ENCODE peak calls at places on chromosomes 12 and 14, in eight cellular contexts. R is IMR-90, E is transverse colon, Z is dorsolateral prefrontal cortex, W is right lobe of liver, D is thoracic aorta, K is brain microvascular endothelial cell, Y is thyroid gland. J is an unnamed sample.

GRCh38 chr12:105986779-105987686 is 151.7 kb downstream of the NUAK1 start:
- DNase-seq in E (no peak), Y (no peak), R (peak; percentile 95), W (no peak), D (no peak), Z (no peak), K (peak; percentile 95), J (no peak)

GRCh38 chr12:93336344-93336743 is 41.4 kb upstream of the NUDT4 start:
- DNase-seq in Z (no peak), Y (no peak), E (no peak), R (peak; percentile 22), D (no peak), K (peak; percentile 63), W (no peak), J (no peak)

GRCh38 chr12:62695696-62696095 is 229.1 kb downstream of the MON2 start:
- DNase-seq in E (no peak), Z (no peak), D (no peak), K (no peak), W (no peak), Y (no peak), R (no peak), J (no peak)

GRCh38 chr12:116610971-116611541 is 51.9 kb downstream of the MAP1LC3B2 start:
- DNase-seq in E (no peak), D (no peak), Y (no peak), Z (no peak), W (no peak), K (no peak), R (no peak), J (no peak)

GRCh38 chr12:58537278-58537677 is 383.0 kb downstream of the LRIG3 start:
- DNase-seq in E (no peak), W (no peak), Y (no peak), R (peak; percentile 82), Z (no peak), K (peak; percentile 86), D (no peak), J (no peak)

GRCh38 chr12:6539276-6540134 is 5.2 kb downstream of the GAPDH start:
- DNase-seq in Y (no peak), E (no peak), W (peak; percentile 52), Z (no peak), R (peak; percentile 38), D (no peak), K (no peak), J (no peak)

GRCh38 chr12:82688619-82689018 is 1.9 kb downstream of the TMTC2 start:
- DNase-seq in E (no peak), Y (no peak), W (no peak), Z (no peak), R (no peak), K (no peak), D (no peak), J (no peak)

GRCh38 chr12:113860950-113861349 is 105.2 kb downstream of the RBM19 start:
- DNase-seq in D (no peak), K (peak; percentile 91), E (no peak), Y (no peak), W (no peak), Z (no peak), R (peak; percentile 98), J (no peak)

GRCh38 chr14:77088219-77088618 is 9.8 kb upstream of the CIPC start:
- DNase-seq in W (no peak), E (peak; percentile 83), Y (peak; percentile 71), D (no peak), R (no peak), Z (no peak), K (no peak), J (no peak)

GRCh38 chr14:44453433-44454171 is 53.5 kb downstream of the FSCB start:
- DNase-seq in W (no peak), D (no peak), E (no peak), Z (no peak), R (no peak), K (no peak), Y (no peak), J (no peak)

GRCh38 chr14:74921053-74921620 is 1.9 kb downstream of the RPS6KL1 start:
- DNase-seq in R (no peak), Z (no peak), D (no peak), Y (no peak), W (no peak), E (no peak), K (no peak), J (no peak)

GRCh38 chr12:79119796-79120195 is 255.2 kb downstream of the SYT1 start:
- DNase-seq in Y (no peak), K (no peak), D (no peak), W (no peak), Z (no peak), R (no peak), E (no peak), J (no peak)

GRCh38 chr14:61434315-61434714 is 112.9 kb downstream of the PRKCH start:
- DNase-seq in K (peak; percentile 31), W (no peak), Y (no peak), Z (no peak), R (peak; percentile 15), D (no peak), E (no peak), J (no peak)

GRCh38 chr12:93823616-93824410 is 146.6 kb downstream of the CRADD start:
- DNase-seq in K (no peak), Z (no peak), R (no peak), E (no peak), D (no peak), Y (no peak), W (no peak), J (no peak)

GRCh38 chr12:111692575-111693210 is 6.8 kb downstream of the ACAD10 start:
- DNase-seq in W (no peak), E (no peak), Y (no peak), Z (no peak), R (peak; percentile 15), D (no peak), K (peak; percentile 43), J (no peak)

GRCh38 chr14:100107236-100107635 is 42.0 kb downstream of the EVL start:
- DNase-seq in D (no peak), Y (no peak), R (no peak), W (no peak), K (no peak), E (no peak), Z (no peak), J (no peak)

GRCh38 chr14:69694730-69695663 is 71.9 kb upstream of the SRSF5 start:
- DNase-seq in Y (peak; percentile 17), R (peak; percentile 63), K (no peak), W (no peak), E (no peak), Z (no peak), D (no peak), J (no peak)

DNA sequence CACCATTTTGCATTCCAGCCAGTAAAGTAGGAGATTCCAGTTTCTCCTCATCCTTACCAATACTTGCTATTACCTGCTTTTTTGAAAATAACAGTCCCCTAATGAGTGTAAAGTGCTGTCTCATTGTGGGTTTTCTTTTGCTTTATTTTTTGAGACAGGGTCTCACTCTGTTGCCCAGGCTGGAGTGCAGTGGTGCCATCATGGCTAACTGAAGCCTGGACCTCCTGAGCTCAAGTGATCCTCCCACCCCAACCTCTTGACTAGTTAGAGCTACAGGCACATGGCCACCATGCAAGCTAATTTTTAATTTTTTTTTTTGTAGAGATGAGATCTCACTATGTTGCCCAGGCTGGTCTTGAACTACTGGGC is 60.6 kb downstream of the NINJ2 start:
- DNase-seq in E (no peak), W (no peak), R (no peak), Y (no peak), D (no peak), Z (no peak), K (no peak), J (no peak)
- H3K27ac ChIP-seq in E (no peak overlapping the region), W (no peak overlapping the region), R (no peak overlapping the region), Y (no peak overlapping the region), D (no peak overlapping the region), Z (no peak overlapping the region), K (no peak overlapping the region), J (no peak overlapping the region)

GRCh38 chr12:108696111-108696995 is 35.0 kb downstream of the CORO1C start:
- DNase-seq in W (no peak), E (no peak), K (peak; percentile 95), Y (no peak), Z (no peak), D (no peak), R (peak; percentile 100), J (no peak)
- H3K4me3 ChIP-seq in W (no peak overlapping the region), E (no peak overlapping the region), K (no peak overlapping the region), Y (no peak overlapping the region), Z (no peak overlapping the region), D (no peak overlapping the region), R (peak overlapping the region; percentile 12), J (no peak overlapping the region)

DNA sequence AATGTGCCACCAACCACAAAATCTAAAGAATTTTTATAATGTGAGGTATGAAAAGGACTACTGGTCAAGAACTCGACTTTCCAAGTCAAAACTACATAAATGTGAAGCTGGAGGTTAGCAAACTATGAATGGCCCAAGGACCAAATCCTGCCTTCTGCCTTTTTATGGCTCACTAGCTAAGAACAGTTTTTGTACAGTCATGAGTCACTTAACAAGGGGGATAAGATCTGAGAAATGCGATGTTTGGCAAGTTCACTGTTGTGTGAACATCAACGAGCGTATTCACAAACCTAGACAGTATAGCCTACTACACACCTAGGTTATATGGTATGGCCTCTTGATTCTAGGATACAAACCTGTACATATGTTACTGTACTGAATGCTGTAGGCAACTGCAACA is 28.2 kb downstream of the FERMT2 start:
- DNase-seq in Z (no peak), K (no peak), E (no peak), W (no peak), D (no peak), R (peak; percentile 69), Y (no peak), J (no peak)
- H3K27ac ChIP-seq in Z (no peak overlapping the region), K (no peak overlapping the region), E (peak overlapping the region; percentile 41), W (no peak overlapping the region), D (peak overlapping the region; percentile 54), R (no peak overlapping the region), Y (peak overlapping the region; percentile 69), J (no peak overlapping the region)

GRCh38 chr14:103847954-103848719 is 762 bp upstream of the PPP1R13B start:
- DNase-seq in R (no peak), D (no peak), Z (no peak), K (peak; percentile 20), Y (peak; percentile 69), E (peak; percentile 37), W (peak; percentile 44), J (peak; percentile 24)

GRCh38 chr14:103847439-103847953 is at the start of gene PPP1R13B:
- DNase-seq in K (peak; percentile 57), W (peak; percentile 97), D (peak; percentile 65), Y (peak; percentile 94), E (peak; percentile 96), R (peak; percentile 71), Z (peak; percentile 84), J (peak; percentile 94)

GRCh38 chr14:103846569-103847438 is 571 bp downstream of the PPP1R13B start:
- DNase-seq in Z (no peak), D (no peak), W (peak; percentile 62), K (no peak), E (peak; percentile 52), R (no peak), Y (peak; percentile 62), J (peak; percentile 58)

GRCh38 chr14:103846008-103846568 is 1.3 kb downstream of the PPP1R13B start:
- DNase-seq in Z (no peak), K (no peak), R (no peak), E (no peak), W (no peak), Y (no peak), D (no peak), J (no peak)

DNA sequence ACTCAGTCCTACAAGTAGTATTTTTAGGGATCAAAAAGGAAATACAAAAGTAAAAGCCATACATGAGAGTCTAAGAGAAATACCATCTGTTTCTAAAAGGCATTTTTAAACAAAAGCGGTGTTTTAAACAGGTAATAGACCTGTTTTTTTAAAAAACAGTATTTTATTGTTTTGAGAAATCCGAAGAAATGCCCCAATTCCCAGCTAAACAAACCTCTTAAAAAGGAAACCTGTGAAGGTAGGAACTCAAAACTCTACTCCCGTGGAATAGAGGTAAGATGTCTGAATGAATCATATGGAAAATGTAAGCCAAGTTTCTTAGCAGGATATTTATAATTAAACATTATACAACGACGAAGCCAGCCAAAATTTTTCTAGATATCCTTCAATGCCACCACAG is 2.0 kb downstream of the PPP1R13B start:
- DNase-seq in E (no peak), Y (no peak), R (no peak), K (no peak), Z (no peak), W (no peak), D (no peak), J (no peak)
- H3K4me3 ChIP-seq in E (no peak overlapping the region), Y (no peak overlapping the region), R (no peak overlapping the region), K (no peak overlapping the region), Z (peak overlapping the region; percentile 74), W (no peak overlapping the region), D (no peak overlapping the region), J (no peak overlapping the region)

J was measured in CD8-positive, alpha-beta memory T cell.